ENCODE peak calls at places on chromosomes 4 and X, in four cellular contexts. C, U, I and K are unnamed samples.

GRCh38 chr4:16259531-16260246 is 33.4 kb upstream of the TAPT1 start:
- DNase-seq in U (no peak), C (no peak), I (no peak), K (no peak)

GRCh38 chr4:156946508-156947197 is 24.9 kb downstream of the PDGFC start:
- DNase-seq in I (no peak), C (peak; percentile 93), U (no peak), K (no peak)

GRCh38 chr4:87038837-87039715 is 104.3 kb downstream of the AFF1 start:
- DNase-seq in I (no peak), U (no peak), C (no peak), K (no peak)

GRCh38 chrX:9160698-9161329 is 126.9 kb upstream of the FAM9B start:
- DNase-seq in C (no peak), I (no peak), U (no peak), K (no peak)

GRCh38 chr4:95580226-95580625 is 31.5 kb upstream of the UNC5C start:
- DNase-seq in C (no peak), U (no peak), I (no peak), K (no peak)

GRCh38 chr4:26001413-26001812 is 87.4 kb downstream of the SMIM20 start:
- DNase-seq in I (no peak), C (no peak), U (no peak), K (no peak)

GRCh38 chr4:4719446-4719845 is 140.0 kb upstream of the MSX1 start:
- DNase-seq in C (no peak), U (no peak), I (no peak), K (no peak)

GRCh38 chrX:119734897-119735339 is 23.5 kb upstream of the SOWAHD start:
- DNase-seq in I (no peak), C (no peak), U (no peak), K (no peak)

GRCh38 chrX:69615779-69616519 is at the start of gene EDA:
- DNase-seq in C (peak; percentile 61), I (peak; percentile 76), U (no peak), K (peak; percentile 73)

GRCh38 chrX:120568609-120569008 is 7.8 kb upstream of the CUL4B start:
- DNase-seq in C (no peak), U (no peak), I (no peak), K (peak; percentile 8)

GRCh38 chrX:140157143-140157542 is 191.8 kb upstream of the CXorf66 start:
- DNase-seq in C (no peak), U (no peak), I (no peak), K (no peak)

GRCh38 chr4:113967687-113968086 is 11.8 kb downstream of the ARSJ start:
- DNase-seq in U (no peak), C (no peak), I (no peak), K (no peak)

GRCh38 chrX:40402771-40403533 is 177.8 kb upstream of the ATP6AP2 start:
- DNase-seq in U (no peak), I (peak; percentile 20), C (no peak), K (no peak)

GRCh38 chr4:159401791-159402380 is 299.0 kb downstream of the RAPGEF2 start:
- DNase-seq in I (no peak), C (no peak), U (no peak), K (peak; percentile 25)

GRCh38 chr4:7828011-7828720 is 111.5 kb downstream of the AFAP1 start:
- DNase-seq in U (no peak), I (no peak), C (no peak), K (no peak)

GRCh38 chr4:34280131-34280530 is 1964.2 kb downstream of the ARAP2 start:
- DNase-seq in C (no peak), U (no peak), I (no peak), K (no peak)

GRCh38 chr4:152283806-152284470 is 252.0 kb downstream of the FBXW7 start:
- DNase-seq in C (no peak), I (no peak), U (no peak), K (no peak)

GRCh38 chr4:80199947-80200346 is 2.6 kb downstream of the PRDM8 start:
- DNase-seq in U (no peak), C (no peak), I (no peak), K (no peak)

GRCh38 chrX:69158166-69159040 is 6.8 kb downstream of the PJA1 start:
- DNase-seq in U (no peak), I (peak; percentile 39), C (no peak), K (peak; percentile 23)

GRCh38 chr4:121706595-121707021 is 9.8 kb upstream of the ANXA5 start:
- DNase-seq in C (no peak), U (no peak), I (no peak), K (no peak)

GRCh38 chrX:142250502-142250901 is 45.4 kb upstream of the MAGEC2 start:
- DNase-seq in I (no peak), C (no peak), U (no peak), K (no peak)

GRCh38 chr4:130077275-130077674 is 981.3 kb downstream of the C4orf33 start:
- DNase-seq in C (no peak), U (no peak), I (no peak), K (no peak)

GRCh38 chrX:131059231-131059630 is 1.1 kb downstream of the ARHGAP36 start:
- DNase-seq in I (no peak), U (no peak), C (no peak), K (no peak)

DNA sequence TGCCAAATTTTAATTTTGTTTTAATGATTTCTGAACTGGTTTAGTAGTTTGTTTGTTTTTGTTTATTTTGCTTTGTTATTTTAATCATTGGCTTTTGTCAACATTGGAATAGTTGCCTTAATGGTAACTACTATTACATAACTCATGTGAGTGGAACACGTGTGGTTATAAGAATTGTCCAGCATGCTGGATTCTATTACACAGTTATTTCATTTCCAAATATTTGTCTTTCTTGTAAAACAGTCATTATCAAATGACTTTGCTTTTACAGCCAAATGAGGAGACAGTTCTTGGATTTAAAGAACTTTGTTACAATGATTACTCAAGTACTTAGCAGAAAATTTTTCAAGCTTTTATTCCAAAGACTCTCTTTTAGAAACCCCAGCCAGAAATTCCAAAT is 516.1 kb upstream of the MAGEB2 start:
- DNase-seq in U (no peak), I (no peak), C (no peak), K (no peak)
- TF ChIP-seq SRF in U (no peak), I (no peak), C (no peak), K (no peak)

GRCh38 chr4:161714022-161714751 is 449.6 kb downstream of the FSTL5 start:
- DNase-seq in U (no peak), I (no peak), C (peak; percentile 18), K (no peak)
- TF ChIP-seq SRF in U (no peak), I (no peak), C (no peak), K (no peak)

DNA sequence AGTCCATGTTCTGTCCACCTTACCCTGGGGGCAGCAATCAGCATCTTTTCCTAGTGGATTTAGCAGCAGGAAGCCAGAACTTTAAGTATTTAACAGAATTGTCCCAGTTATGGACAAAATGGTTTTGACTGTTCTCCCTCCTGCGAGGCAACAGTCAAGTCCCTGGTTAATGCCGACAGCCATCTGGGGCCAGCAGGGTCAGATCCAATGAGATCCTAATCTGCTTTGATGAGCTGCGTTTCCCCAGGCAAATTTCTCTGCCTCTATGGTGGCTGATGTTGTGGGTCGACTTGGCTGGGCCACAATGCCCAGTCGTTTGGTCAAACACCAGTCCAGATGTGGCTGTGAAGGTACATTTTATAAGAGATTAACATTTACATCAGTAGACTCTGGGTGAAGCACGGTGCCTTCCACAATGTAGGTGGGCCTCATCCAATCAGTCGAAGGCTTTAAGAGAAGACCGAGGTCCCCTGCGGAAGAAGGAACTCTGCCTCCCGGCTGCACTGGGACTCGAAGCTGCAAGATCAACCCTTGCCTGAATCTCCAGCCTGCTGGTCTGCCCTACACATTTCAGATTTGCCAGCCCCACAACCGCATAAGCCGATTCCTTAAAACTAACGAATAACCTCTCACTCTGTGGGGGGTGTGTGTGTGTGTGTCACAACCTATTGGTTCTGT is 89.0 kb upstream of the C4orf50 start:
- DNase-seq in U (no peak), I (no peak), C (no peak), K (no peak)
- TF ChIP-seq SRF in U (no peak), I (no peak), C (no peak), K (no peak)

GRCh38 chr4:100208459-100208858 is 18.2 kb upstream of the DDIT4L start:
- DNase-seq in U (no peak), I (no peak), C (no peak), K (no peak)

GRCh38 chr4:100208964-100209363 is 18.7 kb upstream of the DDIT4L start:
- DNase-seq in C (no peak), I (no peak), U (peak; percentile 38), K (no peak)

GRCh38 chr4:100206850-100207249 is 16.6 kb upstream of the DDIT4L start:
- DNase-seq in I (no peak), C (no peak), U (no peak), K (no peak)
- TF ChIP-seq SRF in I (no peak), C (no peak), U (no peak), K (no peak)